ENCODE peak calls at places on chromosomes 16 and 17, in nine cellular contexts. E, U, F, D, J, I, N, O and X are unnamed samples.

GRCh38 chr16:56609463-56609921 is 1.1 kb downstream of the MT2A start:
- DNase-seq in E (no peak), U (no peak), F (peak; percentile 87), D (no peak), J (peak; percentile 76), I (peak; percentile 93), N (peak; percentile 50), O (peak; percentile 85), X (peak; percentile 69)

GRCh38 chr16:16033208-16033717 is 83.8 kb downstream of the ABCC1 start:
- DNase-seq in E (no peak), U (no peak), F (peak; percentile 67), D (no peak), J (no peak), I (no peak), N (no peak), O (no peak), X (no peak)

GRCh38 chr17:55962931-55963378 is 190.3 kb upstream of the ANKFN1 start:
- DNase-seq in E (no peak), U (no peak), F (no peak), D (no peak), J (peak; percentile 64), I (peak; percentile 49), N (no peak), O (no peak), X (no peak)

GRCh38 chr17:4658478-4659305 is 17.2 kb upstream of the ALOX15 start:
- DNase-seq in E (no peak), U (peak; percentile 69), F (peak; percentile 74), D (no peak), J (no peak), I (no peak), N (no peak), O (no peak), X (no peak)

GRCh38 chr17:1112875-1113274 is 66.9 kb downstream of the ABR start:
- DNase-seq in E (no peak), U (no peak), F (no peak), D (no peak), J (no peak), I (no peak), N (no peak), O (no peak), X (no peak)

GRCh38 chr16:15796885-15797284 is 59.9 kb downstream of the MYH11 start:
- DNase-seq in E (no peak), U (no peak), F (no peak), D (no peak), J (no peak), I (no peak), N (no peak), O (no peak), X (no peak)

GRCh38 chr17:80970762-80971703 is 20.6 kb upstream of the CHMP6 start:
- DNase-seq in E (no peak), U (no peak), F (no peak), D (no peak), J (no peak), I (no peak), N (no peak), O (no peak), X (no peak)

GRCh38 chr17:32722733-32723132 is 154.2 kb downstream of the MYO1D start:
- DNase-seq in E (no peak), U (no peak), F (no peak), D (no peak), J (no peak), I (no peak), N (no peak), O (no peak), X (no peak)

GRCh38 chr17:45110676-45111611 is 21.4 kb downstream of the PLCD3 start:
- DNase-seq in E (no peak), U (no peak), F (no peak), D (peak; percentile 61), J (no peak), I (peak; percentile 56), N (no peak), O (peak; percentile 66), X (peak; percentile 38)

GRCh38 chr16:50521246-50521900 is 26.8 kb upstream of the NKD1 start:
- DNase-seq in E (no peak), U (no peak), F (no peak), D (no peak), J (no peak), I (no peak), N (no peak), O (no peak), X (no peak)

GRCh38 chr16:70257391-70257790 is 5.7 kb upstream of the EXOSC6 start:
- DNase-seq in E (no peak), U (no peak), F (peak; percentile 21), D (no peak), J (no peak), I (no peak), N (no peak), O (no peak), X (no peak)

GRCh38 chr17:82006468-82007227 is 16.0 kb downstream of the CENPX start:
- DNase-seq in E (no peak), U (no peak), F (no peak), D (peak; percentile 50), J (no peak), I (no peak), N (peak; percentile 41), O (peak; percentile 66), X (no peak)

GRCh38 chr16:78976212-78976611 is 624.3 kb downstream of the MAF start:
- DNase-seq in E (no peak), U (no peak), F (peak; percentile 80), D (no peak), J (no peak), I (no peak), N (no peak), O (no peak), X (no peak)

GRCh38 chr17:76468634-76469010 is 1.2 kb downstream of the AANAT start:
- DNase-seq in E (no peak), U (no peak), F (no peak), D (no peak), J (peak; percentile 35), I (no peak), N (no peak), O (no peak), X (no peak)

GRCh38 chr17:19378416-19379293 is at the start of gene MAPK7:
- DNase-seq in E (peak; percentile 93), U (no peak), F (peak; percentile 61), D (no peak), J (no peak), I (no peak), N (no peak), O (no peak), X (no peak)

GRCh38 chr17:81397314-81398169 is 2.3 kb downstream of the BAHCC1 start:
- DNase-seq in E (peak; percentile 82), U (no peak), F (no peak), D (no peak), J (no peak), I (no peak), N (no peak), O (peak; percentile 53), X (no peak)